ENCODE peak calls at places on chromosomes 3 and 15, in seven cellular contexts. C is foreskin keratinocyte, D is lower lobe of right lung, G is breast epithelium, L is GM23338, U is tibial artery, I is AG04450. R is an unnamed sample.

GRCh38 chr15:32706704-32707103 is 11.1 kb upstream of the GREM1 start:
- DNase-seq in C (peak), D (no peak), G (no peak), L (no peak), U (no peak), I (no peak), R (peak)

GRCh38 chr15:22257668-22258401 is 177.5 kb downstream of the OR4M2 start:
- DNase-seq in C (no peak), D (no peak), G (no peak), L (no peak), U (no peak), I (no peak), R (no peak)

GRCh38 chr3:13494463-13495350 is 14.6 kb downstream of the HDAC11 start:
- DNase-seq in C (no peak), D (peak), G (no peak), L (peak), U (no peak), I (no peak), R (no peak)

GRCh38 chr3:177777699-177778098 is 580.4 kb upstream of the TBL1XR1 start:
- DNase-seq in C (peak), D (peak), G (no peak), L (peak), U (no peak), I (no peak), R (peak)

GRCh38 chr15:71730277-71731144 is 79.8 kb upstream of the NR2E3 start:
- DNase-seq in C (peak), D (no peak), G (no peak), L (peak), U (peak), I (peak), R (peak)

GRCh38 chr3:136659253-136659652 is 92.9 kb downstream of the STAG1 start:
- DNase-seq in C (no peak), D (no peak), G (no peak), L (peak), U (no peak), I (peak), R (no peak)

GRCh38 chr3:38458796-38459498 is 5.3 kb downstream of the ACVR2B start:
- DNase-seq in C (no peak), D (peak), G (peak), L (no peak), U (no peak), I (no peak), R (peak)

GRCh38 chr3:177608443-177608842 is 411.2 kb upstream of the TBL1XR1 start:
- DNase-seq in C (no peak), D (no peak), G (no peak), L (no peak), U (no peak), I (no peak), R (no peak)

GRCh38 chr3:45885979-45886711 is at the start of gene CCR9:
- DNase-seq in C (no peak), D (no peak), G (no peak), L (peak), U (no peak), I (no peak), R (no peak)

GRCh38 chr3:71087109-71088018 is 496.2 kb downstream of the FOXP1 start:
- DNase-seq in C (no peak), D (no peak), G (no peak), L (no peak), U (no peak), I (no peak), R (no peak)

GRCh38 chr3:141413387-141414140 is 45.3 kb downstream of the ZBTB38 start:
- DNase-seq in C (no peak), D (no peak), G (no peak), L (no peak), U (no peak), I (no peak), R (no peak)

GRCh38 chr3:160801386-160802118 is 45.5 kb downstream of the PPM1L start:
- DNase-seq in C (no peak), D (peak), G (no peak), L (no peak), U (peak), I (no peak), R (no peak)

GRCh38 chr3:107913671-107914070 is 177.2 kb downstream of the CD47 start:
- DNase-seq in C (no peak), D (no peak), G (no peak), L (no peak), U (no peak), I (no peak), R (no peak)

GRCh38 chr3:5022187-5022965 is 43.1 kb downstream of the BHLHE40 start:
- DNase-seq in C (peak), D (no peak), G (no peak), L (no peak), U (no peak), I (no peak), R (peak)

GRCh38 chr3:114223146-114223545 is 14.2 kb downstream of the ZNF80 start:
- DNase-seq in C (no peak), D (no peak), G (no peak), L (no peak), U (no peak), I (no peak), R (no peak)

GRCh38 chr15:64017591-64018163 is 28.6 kb downstream of the DAPK2 start:
- DNase-seq in C (no peak), D (no peak), G (no peak), L (no peak), U (no peak), I (no peak), R (no peak)

GRCh38 chr15:64017082-64017588 is 29.1 kb downstream of the DAPK2 start:
- DNase-seq in C (peak), D (no peak), G (no peak), L (no peak), U (no peak), I (no peak), R (peak)

GRCh38 chr15:64022571-64022970 is 23.7 kb downstream of the DAPK2 start:
- DNase-seq in C (no peak), D (no peak), G (no peak), L (no peak), U (no peak), I (no peak), R (no peak)

GRCh38 chr15:64023215-64023614 is 23.1 kb downstream of the DAPK2 start:
- DNase-seq in C (no peak), D (no peak), G (no peak), L (no peak), U (no peak), I (no peak), R (no peak)

DNA sequence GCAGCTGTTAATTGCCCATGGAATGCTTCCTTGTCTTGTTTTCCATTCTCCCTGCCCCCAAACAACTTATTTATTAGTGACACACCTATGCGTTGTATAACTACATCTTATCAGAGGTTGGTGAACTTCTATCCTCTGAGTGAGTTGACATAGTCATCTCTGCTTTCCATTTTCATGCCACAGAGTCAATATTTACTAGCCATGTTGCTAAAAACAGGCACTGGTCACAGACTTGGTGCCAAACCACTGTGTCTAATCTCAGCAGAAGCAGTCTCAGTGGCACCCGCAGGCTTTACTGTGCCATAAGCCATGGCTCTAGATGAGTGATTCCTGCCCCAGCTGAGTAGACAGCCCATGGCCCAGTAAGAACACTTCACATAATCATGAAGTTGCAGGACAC is 26.5 kb downstream of the DAPK2 start:
- DNase-seq in C (no peak), D (no peak), G (peak), L (no peak), U (no peak), I (no peak), R (no peak)
- H3K27ac ChIP-seq in C (no peak), D (peak), G (no peak), L (no peak), U (no peak), I (no peak), R (no peak)

DNA sequence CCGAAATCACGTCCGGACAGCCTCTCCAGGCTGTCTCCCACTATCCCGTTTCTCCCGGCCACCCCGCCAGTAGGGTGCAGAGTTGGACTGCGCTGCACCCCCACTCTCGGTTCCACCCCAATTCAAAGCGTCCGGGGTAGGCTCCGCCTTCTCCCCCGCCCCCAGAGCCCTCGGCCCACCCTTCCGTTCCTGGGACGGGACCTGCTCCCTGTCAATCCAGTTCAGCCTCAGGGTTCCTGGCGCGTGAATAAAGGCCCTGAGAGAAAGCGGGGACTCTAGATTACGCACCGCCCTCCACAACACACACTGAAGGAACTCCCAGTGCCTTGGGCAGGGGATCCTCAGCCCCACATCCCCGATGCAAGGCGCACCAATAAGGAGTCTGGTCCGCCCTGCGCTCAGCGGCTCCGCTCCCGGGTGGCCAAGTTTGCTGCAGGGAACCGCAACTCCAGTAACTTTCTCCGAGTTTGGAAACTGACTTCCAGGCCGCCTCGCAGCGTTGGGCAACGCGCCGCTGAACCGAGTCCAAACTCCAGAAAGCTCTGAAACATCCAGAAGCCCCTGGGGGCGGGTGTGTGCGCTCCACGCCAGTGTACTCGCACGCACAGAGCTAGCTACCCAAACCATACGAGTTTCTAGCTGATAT is 1.9 kb downstream of the ADAMTS9 start:
- DNase-seq in C (peak), D (peak), G (peak), L (peak), U (peak), I (peak), R (peak)
- TF ChIP-seq CTCF in C (peak), D (peak), G (peak), L (peak), U (no peak), I (no peak), R (no peak)

GRCh38 chr15:80199366-80199765 is 46.6 kb downstream of the FAH start:
- DNase-seq in C (no peak), D (no peak), G (no peak), L (peak), U (no peak), I (no peak), R (no peak)

GRCh38 chr15:80201256-80202015 is 48.6 kb downstream of the FAH start:
- DNase-seq in C (no peak), D (no peak), G (no peak), L (no peak), U (no peak), I (no peak), R (no peak)

GRCh38 chr15:80202016-80202315 is 49.2 kb downstream of the FAH start:
- DNase-seq in C (no peak), D (no peak), G (no peak), L (no peak), U (no peak), I (no peak), R (no peak)

GRCh38 chr15:80202641-80203360 is 49.2 kb downstream of the CTXND1 start:
- DNase-seq in C (peak), D (no peak), G (no peak), L (no peak), U (no peak), I (no peak), R (peak)

DNA sequence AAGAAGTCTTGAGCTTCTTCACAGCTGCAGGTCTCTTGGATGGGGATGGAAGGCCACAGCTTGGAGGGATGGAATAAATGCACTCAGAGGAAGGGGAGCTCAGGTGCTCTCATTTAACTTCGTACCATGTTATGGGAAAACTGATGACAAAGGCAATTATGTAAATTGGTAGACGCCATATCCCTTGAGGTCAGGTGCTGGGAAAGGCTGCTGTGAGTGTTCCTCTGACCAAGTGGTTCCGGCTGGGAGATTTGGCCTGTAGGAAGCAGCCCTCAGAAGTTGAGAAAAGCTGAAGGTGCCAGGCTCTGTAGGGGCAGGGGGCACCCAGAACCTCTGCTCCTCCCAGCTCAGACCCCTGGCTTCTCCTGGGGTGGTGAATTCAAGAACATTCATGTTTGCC is 47.1 kb downstream of the FAH start:
- DNase-seq in C (no peak), D (no peak), G (no peak), L (no peak), U (no peak), I (no peak), R (no peak)
- H3K27ac ChIP-seq in C (no peak), D (no peak), G (no peak), L (no peak), U (no peak), I (no peak), R (no peak)

GRCh38 chr3:15267502-15267901 is 61.5 kb downstream of the CAPN7 start:
- DNase-seq in C (no peak), D (no peak), G (no peak), L (no peak), U (no peak), I (no peak), R (no peak)

GRCh38 chr3:15265655-15266509 is 59.8 kb downstream of the CAPN7 start:
- DNase-seq in C (no peak), D (no peak), G (no peak), L (no peak), U (no peak), I (no peak), R (no peak)

GRCh38 chr3:15266510-15267376 is 60.7 kb downstream of the CAPN7 start:
- DNase-seq in C (no peak), D (no peak), G (no peak), L (no peak), U (no peak), I (no peak), R (no peak)

GRCh38 chr3:15269091-15269989 is 63.0 kb downstream of the SH3BP5 start:
- DNase-seq in C (peak), D (peak), G (peak), L (no peak), U (peak), I (peak), R (peak)

GRCh38 chr3:15268033-15268631 is 62.1 kb downstream of the CAPN7 start:
- DNase-seq in C (peak), D (peak), G (peak), L (peak), U (peak), I (peak), R (peak)
- TF ChIP-seq CTCF in C (peak), D (peak), G (peak), L (peak), U (peak), I (peak), R (peak)

GRCh38 chr3:56785499-56785898 is 16.2 kb downstream of the ARHGEF3 start:
- DNase-seq in C (no peak), D (no peak), G (no peak), L (no peak), U (no peak), I (no peak), R (no peak)
- H3K27ac ChIP-seq in C (no peak), D (peak), G (peak), L (no peak), U (no peak), I (no peak), R (no peak)

GRCh38 chr3:125374996-125375941 is at the start of gene ZNF148:
- DNase-seq in C (peak), D (peak), G (peak), L (peak), U (peak), I (peak), R (peak)
- TF ChIP-seq CTCF in C (peak), D (peak), G (peak), L (no peak), U (no peak), I (no peak), R (no peak)

DNA sequence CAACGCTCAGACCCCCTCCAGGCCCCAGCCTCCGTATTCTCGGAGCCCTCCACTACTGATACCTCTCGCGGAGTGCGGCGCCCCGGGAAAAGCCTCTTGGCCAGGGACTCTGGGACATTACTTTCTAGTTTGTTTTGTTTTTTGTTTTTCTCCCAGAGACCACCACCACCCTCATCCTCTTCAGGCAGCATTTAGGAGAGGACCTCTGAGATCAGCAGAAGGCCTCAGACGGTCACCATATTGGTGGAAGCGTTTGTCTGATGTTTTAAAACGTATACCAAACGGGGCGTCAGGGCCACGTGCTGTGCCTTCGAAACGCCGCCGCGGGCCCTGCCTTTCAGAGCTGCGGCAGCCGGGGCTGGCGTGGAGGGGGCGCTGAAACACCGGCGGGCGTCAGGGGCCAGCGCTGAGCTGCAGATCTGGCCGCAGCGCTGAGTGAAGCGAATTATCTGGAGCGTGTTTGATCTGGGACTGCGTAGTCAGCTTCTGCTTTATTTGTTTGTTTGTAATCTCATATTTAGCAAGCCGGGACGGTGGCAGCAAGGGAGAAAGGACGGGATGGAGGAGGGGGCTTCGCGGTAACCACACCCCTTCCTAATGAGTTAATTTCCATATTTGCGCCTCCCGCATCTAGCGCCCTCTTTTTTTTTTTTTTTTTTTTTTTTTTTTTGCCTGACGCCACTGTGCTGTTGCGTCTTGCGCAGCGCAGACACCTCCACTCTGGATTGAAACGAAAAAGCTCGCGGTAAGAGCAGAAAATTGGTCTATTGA is 14.8 kb downstream of the SOX2 start:
- DNase-seq in C (no peak), D (no peak), G (no peak), L (peak), U (no peak), I (no peak), R (peak)
- H3K27ac ChIP-seq in C (no peak), D (no peak), G (no peak), L (no peak), U (no peak), I (no peak), R (no peak)

GRCh38 chr3:11820540-11821041 is 26.1 kb downstream of the TAMM41 start:
- DNase-seq in C (peak), D (no peak), G (no peak), L (peak), U (no peak), I (no peak), R (no peak)
- TF ChIP-seq CTCF in C (no peak), D (no peak), G (no peak), L (no peak), U (no peak), I (peak), R (no peak)

DNA sequence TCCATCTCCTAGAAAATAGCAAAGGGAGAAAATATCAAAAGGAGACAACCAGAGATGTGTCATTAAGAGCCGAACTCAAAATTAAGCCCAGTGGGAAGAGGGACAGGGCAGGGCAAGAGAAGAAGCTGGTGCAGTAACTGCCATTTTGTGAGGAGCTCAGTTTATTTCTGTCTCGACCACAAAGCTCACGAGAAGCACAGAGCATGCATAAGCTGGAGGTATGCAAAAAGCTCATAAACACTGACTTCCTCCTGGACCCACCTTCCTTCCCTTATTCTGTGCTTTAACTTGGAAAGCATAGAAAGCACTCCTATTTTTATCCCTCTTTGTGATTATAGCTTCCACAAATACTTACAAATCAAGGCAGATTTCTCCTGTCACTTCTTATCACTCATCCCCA is 81.3 kb downstream of the DGKG start:
- DNase-seq in C (no peak), D (no peak), G (no peak), L (no peak), U (no peak), I (no peak), R (no peak)
- H3K27ac ChIP-seq in C (no peak), D (no peak), G (no peak), L (no peak), U (peak), I (no peak), R (no peak)

R was measured in RWPE1.